ENCODE peak calls at places on chromosomes 11 and 22, in ten cellular contexts. One of them, this sample, is unnamed.

GRCh38 chr11:116742104-116742503 is 30.7 kb downstream of the BUD13 start:
- DNase-seq in A549: no peak
- DNase-seq in foreskin fibroblast: no peak
- DNase-seq in body of pancreas: no peak
- DNase-seq in HL-60: no peak
- DNase-seq in progenitor cell of endocrine pancreas: no peak
- DNase-seq in nephron progenitor cell: no peak
- DNase-seq in lung: no peak
- DNase-seq in mesothelial cell of epicardium: no peak
- DNase-seq in pancreas: no peak
- DNase-seq in this sample: no peak

GRCh38 chr11:104572279-104572678 is 326.0 kb downstream of the CASP12 start:
- DNase-seq in A549: no peak
- DNase-seq in foreskin fibroblast: peak; percentile 23
- DNase-seq in body of pancreas: no peak
- DNase-seq in HL-60: no peak
- DNase-seq in progenitor cell of endocrine pancreas: no peak
- DNase-seq in nephron progenitor cell: no peak
- DNase-seq in lung: no peak
- DNase-seq in mesothelial cell of epicardium: no peak
- DNase-seq in pancreas: no peak
- DNase-seq in this sample: no peak

GRCh38 chr11:69439127-69439526 is 42.3 kb upstream of the LINC01488 start:
- DNase-seq in A549: no peak
- DNase-seq in foreskin fibroblast: no peak
- DNase-seq in body of pancreas: no peak
- DNase-seq in HL-60: no peak
- DNase-seq in progenitor cell of endocrine pancreas: no peak
- DNase-seq in nephron progenitor cell: no peak
- DNase-seq in lung: no peak
- DNase-seq in mesothelial cell of epicardium: no peak
- DNase-seq in pancreas: peak; percentile 27
- DNase-seq in this sample: no peak

GRCh38 chr11:10561947-10562346 is 6.5 kb downstream of the LYVE1 start:
- DNase-seq in A549: no peak
- DNase-seq in foreskin fibroblast: no peak
- DNase-seq in body of pancreas: no peak
- DNase-seq in HL-60: no peak
- DNase-seq in progenitor cell of endocrine pancreas: no peak
- DNase-seq in nephron progenitor cell: no peak
- DNase-seq in lung: no peak
- DNase-seq in mesothelial cell of epicardium: no peak
- DNase-seq in pancreas: no peak
- DNase-seq in this sample: no peak

GRCh38 chr11:18105802-18106574 is at the start of gene SAAL1:
- DNase-seq in A549: peak; percentile 94
- DNase-seq in foreskin fibroblast: peak; percentile 77
- DNase-seq in body of pancreas: peak; percentile 91
- DNase-seq in HL-60: peak; percentile 79
- DNase-seq in progenitor cell of endocrine pancreas: peak; percentile 89
- DNase-seq in nephron progenitor cell: peak; percentile 97
- DNase-seq in lung: peak; percentile 84
- DNase-seq in mesothelial cell of epicardium: peak; percentile 90
- DNase-seq in pancreas: peak; percentile 95
- DNase-seq in this sample: peak; percentile 90

GRCh38 chr22:47337161-47337621 is 574.7 kb downstream of the TBC1D22A start:
- DNase-seq in A549: peak; percentile 73
- DNase-seq in foreskin fibroblast: peak; percentile 93
- DNase-seq in body of pancreas: peak; percentile 21
- DNase-seq in HL-60: no peak
- DNase-seq in progenitor cell of endocrine pancreas: no peak
- DNase-seq in nephron progenitor cell: no peak
- DNase-seq in lung: no peak
- DNase-seq in mesothelial cell of epicardium: no peak
- DNase-seq in pancreas: no peak
- DNase-seq in this sample: no peak

GRCh38 chr11:19951558-19952083 is 208.7 kb downstream of the DBX1 start:
- DNase-seq in A549: peak; percentile 35
- DNase-seq in foreskin fibroblast: peak; percentile 34
- DNase-seq in body of pancreas: no peak
- DNase-seq in HL-60: peak; percentile 2
- DNase-seq in progenitor cell of endocrine pancreas: no peak
- DNase-seq in nephron progenitor cell: peak; percentile 32
- DNase-seq in lung: no peak
- DNase-seq in mesothelial cell of epicardium: no peak
- DNase-seq in pancreas: no peak
- DNase-seq in this sample: peak; percentile 40

GRCh38 chr11:503179-503981 is 3.7 kb downstream of the RNH1 start:
- DNase-seq in A549: no peak
- DNase-seq in foreskin fibroblast: peak; percentile 34
- DNase-seq in body of pancreas: no peak
- DNase-seq in HL-60: peak; percentile 93
- DNase-seq in progenitor cell of endocrine pancreas: no peak
- DNase-seq in nephron progenitor cell: no peak
- DNase-seq in lung: peak; percentile 68
- DNase-seq in mesothelial cell of epicardium: no peak
- DNase-seq in pancreas: no peak
- DNase-seq in this sample: peak; percentile 70

GRCh38 chr22:33381531-33382406 is 323.6 kb upstream of the SYN3 start:
- DNase-seq in A549: no peak
- DNase-seq in foreskin fibroblast: no peak
- DNase-seq in body of pancreas: no peak
- DNase-seq in HL-60: no peak
- DNase-seq in progenitor cell of endocrine pancreas: no peak
- DNase-seq in nephron progenitor cell: no peak
- DNase-seq in lung: no peak
- DNase-seq in mesothelial cell of epicardium: no peak
- DNase-seq in pancreas: no peak
- DNase-seq in this sample: no peak

GRCh38 chr11:77525455-77526091 is 51.7 kb upstream of the PAK1 start:
- DNase-seq in A549: no peak
- DNase-seq in foreskin fibroblast: no peak
- DNase-seq in body of pancreas: no peak
- DNase-seq in HL-60: no peak
- DNase-seq in progenitor cell of endocrine pancreas: no peak
- DNase-seq in nephron progenitor cell: no peak
- DNase-seq in lung: no peak
- DNase-seq in mesothelial cell of epicardium: no peak
- DNase-seq in pancreas: no peak
- DNase-seq in this sample: no peak

GRCh38 chr11:30358569-30358968 is 35.7 kb downstream of the ARL14EP start:
- DNase-seq in A549: no peak
- DNase-seq in foreskin fibroblast: no peak
- DNase-seq in body of pancreas: peak; percentile 9
- DNase-seq in HL-60: no peak
- DNase-seq in progenitor cell of endocrine pancreas: no peak
- DNase-seq in nephron progenitor cell: no peak
- DNase-seq in lung: no peak
- DNase-seq in mesothelial cell of epicardium: no peak
- DNase-seq in pancreas: no peak
- DNase-seq in this sample: no peak

GRCh38 chr11:117908261-117908895 is 20.8 kb downstream of the TMPRSS13 start:
- DNase-seq in A549: no peak
- DNase-seq in foreskin fibroblast: no peak
- DNase-seq in body of pancreas: no peak
- DNase-seq in HL-60: no peak
- DNase-seq in progenitor cell of endocrine pancreas: no peak
- DNase-seq in nephron progenitor cell: no peak
- DNase-seq in lung: no peak
- DNase-seq in mesothelial cell of epicardium: no peak
- DNase-seq in pancreas: no peak
- DNase-seq in this sample: no peak

GRCh38 chr11:60982184-60982583 is 10.7 kb downstream of the CD6 start:
- DNase-seq in A549: no peak
- DNase-seq in foreskin fibroblast: no peak
- DNase-seq in body of pancreas: no peak
- DNase-seq in HL-60: no peak
- DNase-seq in progenitor cell of endocrine pancreas: no peak
- DNase-seq in nephron progenitor cell: no peak
- DNase-seq in lung: no peak
- DNase-seq in mesothelial cell of epicardium: no peak
- DNase-seq in pancreas: no peak
- DNase-seq in this sample: no peak

GRCh38 chr11:36567684-36568083 is at the start of gene RAG1:
- DNase-seq in A549: no peak
- DNase-seq in foreskin fibroblast: no peak
- DNase-seq in body of pancreas: no peak
- DNase-seq in HL-60: no peak
- DNase-seq in progenitor cell of endocrine pancreas: no peak
- DNase-seq in nephron progenitor cell: no peak
- DNase-seq in lung: no peak
- DNase-seq in mesothelial cell of epicardium: no peak
- DNase-seq in pancreas: no peak
- DNase-seq in this sample: no peak

GRCh38 chr22:31489632-31490495 is at the start of gene EIF4ENIF1:
- DNase-seq in A549: peak; percentile 62
- DNase-seq in foreskin fibroblast: peak; percentile 83
- DNase-seq in body of pancreas: peak; percentile 89
- DNase-seq in HL-60: peak; percentile 77
- DNase-seq in progenitor cell of endocrine pancreas: peak; percentile 74
- DNase-seq in nephron progenitor cell: peak; percentile 84
- DNase-seq in lung: peak; percentile 89
- DNase-seq in mesothelial cell of epicardium: peak; percentile 83
- DNase-seq in pancreas: peak; percentile 93
- DNase-seq in this sample: peak; percentile 97

GRCh38 chr22:31492151-31492550 is 2.5 kb upstream of the EIF4ENIF1 start:
- DNase-seq in A549: no peak
- DNase-seq in foreskin fibroblast: no peak
- DNase-seq in body of pancreas: no peak
- DNase-seq in HL-60: no peak
- DNase-seq in progenitor cell of endocrine pancreas: no peak
- DNase-seq in nephron progenitor cell: no peak
- DNase-seq in lung: no peak
- DNase-seq in mesothelial cell of epicardium: no peak
- DNase-seq in pancreas: no peak
- DNase-seq in this sample: no peak

GRCh38 chr22:31488988-31489617 is 539 bp downstream of the EIF4ENIF1 start:
- DNase-seq in A549: no peak
- DNase-seq in foreskin fibroblast: peak; percentile 18
- DNase-seq in body of pancreas: peak; percentile 57
- DNase-seq in HL-60: no peak
- DNase-seq in progenitor cell of endocrine pancreas: peak; percentile 24
- DNase-seq in nephron progenitor cell: peak; percentile 67
- DNase-seq in lung: peak; percentile 29
- DNase-seq in mesothelial cell of epicardium: peak; percentile 61
- DNase-seq in pancreas: peak; percentile 75
- DNase-seq in this sample: peak; percentile 63

GRCh38 chr22:31491218-31491962 is 1.7 kb upstream of the EIF4ENIF1 start:
- DNase-seq in A549: no peak
- DNase-seq in foreskin fibroblast: no peak
- DNase-seq in body of pancreas: no peak
- DNase-seq in HL-60: no peak
- DNase-seq in progenitor cell of endocrine pancreas: no peak
- DNase-seq in nephron progenitor cell: no peak
- DNase-seq in lung: no peak
- DNase-seq in mesothelial cell of epicardium: no peak
- DNase-seq in pancreas: no peak
- DNase-seq in this sample: no peak

GRCh38 chr22:31490496-31490925 is 869 bp upstream of the EIF4ENIF1 start:
- DNase-seq in A549: peak; percentile 37
- DNase-seq in foreskin fibroblast: peak; percentile 68
- DNase-seq in body of pancreas: peak; percentile 51
- DNase-seq in HL-60: peak; percentile 83
- DNase-seq in progenitor cell of endocrine pancreas: peak; percentile 9
- DNase-seq in nephron progenitor cell: peak; percentile 24
- DNase-seq in lung: peak; percentile 69
- DNase-seq in mesothelial cell of epicardium: peak; percentile 47
- DNase-seq in pancreas: no peak
- DNase-seq in this sample: peak; percentile 87
- TF ChIP-seq CTCF in A549: no peak
- TF ChIP-seq CTCF in foreskin fibroblast: no peak
- TF ChIP-seq CTCF in body of pancreas: peak; percentile 19
- TF ChIP-seq CTCF in HL-60: no peak
- TF ChIP-seq CTCF in progenitor cell of endocrine pancreas: no peak
- TF ChIP-seq CTCF in nephron progenitor cell: no peak
- TF ChIP-seq CTCF in lung: no peak
- TF ChIP-seq CTCF in mesothelial cell of epicardium: no peak
- TF ChIP-seq CTCF in pancreas: no peak
- TF ChIP-seq CTCF in this sample: no peak

DNA sequence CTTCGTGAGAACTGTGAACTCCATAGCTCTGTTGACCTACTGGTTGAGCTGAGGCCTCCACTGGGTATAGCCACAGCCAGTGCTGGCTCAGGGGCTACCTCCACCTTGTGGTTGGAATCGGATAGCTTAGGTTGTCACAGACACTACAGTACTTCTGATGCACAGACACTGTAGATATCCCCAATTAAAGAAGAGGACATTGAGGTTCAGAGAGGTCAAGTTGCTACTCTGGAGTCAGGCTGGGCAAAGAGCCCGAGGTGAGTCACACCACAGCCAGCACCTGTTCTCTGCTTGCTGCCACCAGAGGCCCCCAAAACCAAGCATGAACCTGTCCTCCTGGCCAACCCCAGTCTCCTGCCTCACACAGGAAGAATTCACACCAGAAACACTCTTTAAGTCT is 5.4 kb downstream of the UFD1 start:
- DNase-seq in A549: no peak
- DNase-seq in foreskin fibroblast: no peak
- DNase-seq in body of pancreas: no peak
- DNase-seq in HL-60: no peak
- DNase-seq in progenitor cell of endocrine pancreas: no peak
- DNase-seq in nephron progenitor cell: no peak
- DNase-seq in lung: no peak
- DNase-seq in mesothelial cell of epicardium: no peak
- DNase-seq in pancreas: no peak
- DNase-seq in this sample: no peak
- TF ChIP-seq CTCF in A549: no peak
- TF ChIP-seq CTCF in foreskin fibroblast: no peak
- TF ChIP-seq CTCF in body of pancreas: no peak
- TF ChIP-seq CTCF in HL-60: no peak
- TF ChIP-seq CTCF in progenitor cell of endocrine pancreas: no peak
- TF ChIP-seq CTCF in nephron progenitor cell: no peak
- TF ChIP-seq CTCF in lung: no peak
- TF ChIP-seq CTCF in mesothelial cell of epicardium: no peak
- TF ChIP-seq CTCF in pancreas: no peak
- TF ChIP-seq CTCF in this sample: no peak

DNA sequence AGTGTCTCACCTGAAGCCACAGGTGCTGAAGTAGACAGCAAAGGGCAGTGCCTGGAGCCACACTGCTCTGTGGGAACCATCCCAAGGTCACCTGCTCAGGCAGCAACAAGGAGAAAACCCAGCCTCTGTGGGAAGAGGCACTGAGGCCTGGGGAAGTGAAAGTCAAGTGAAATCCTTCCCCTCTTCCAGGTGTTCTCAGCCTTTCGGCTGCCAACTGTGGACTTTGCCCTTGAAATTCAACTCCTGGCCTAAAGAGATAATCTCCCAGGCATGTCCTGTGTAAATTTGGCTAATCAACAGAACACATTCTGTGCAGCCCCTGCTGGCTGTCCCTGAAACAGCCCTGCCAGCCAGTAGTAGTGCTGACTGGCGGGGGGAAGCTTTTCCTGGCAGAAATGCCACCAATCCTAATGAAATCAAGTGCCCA is 112.1 kb downstream of the RPL27A start:
- DNase-seq in A549: no peak
- DNase-seq in foreskin fibroblast: no peak
- DNase-seq in body of pancreas: peak; percentile 89
- DNase-seq in HL-60: no peak
- DNase-seq in progenitor cell of endocrine pancreas: peak; percentile 45
- DNase-seq in nephron progenitor cell: no peak
- DNase-seq in lung: no peak
- DNase-seq in mesothelial cell of epicardium: no peak
- DNase-seq in pancreas: peak; percentile 67
- DNase-seq in this sample: no peak
- TF ChIP-seq CTCF in A549: no peak
- TF ChIP-seq CTCF in foreskin fibroblast: no peak
- TF ChIP-seq CTCF in body of pancreas: peak; percentile 91
- TF ChIP-seq CTCF in HL-60: no peak
- TF ChIP-seq CTCF in progenitor cell of endocrine pancreas: peak; percentile 74
- TF ChIP-seq CTCF in nephron progenitor cell: peak; percentile 24
- TF ChIP-seq CTCF in lung: no peak
- TF ChIP-seq CTCF in mesothelial cell of epicardium: no peak
- TF ChIP-seq CTCF in pancreas: peak; percentile 46
- TF ChIP-seq CTCF in this sample: peak; percentile 7

GRCh38 chr11:123479048-123479837 is 49.2 kb downstream of the GRAMD1B start:
- DNase-seq in A549: no peak
- DNase-seq in foreskin fibroblast: no peak
- DNase-seq in body of pancreas: no peak
- DNase-seq in HL-60: peak; percentile 90
- DNase-seq in progenitor cell of endocrine pancreas: no peak
- DNase-seq in nephron progenitor cell: no peak
- DNase-seq in lung: no peak
- DNase-seq in mesothelial cell of epicardium: no peak
- DNase-seq in pancreas: no peak
- DNase-seq in this sample: peak; percentile 61
- TF ChIP-seq CTCF in A549: no peak
- TF ChIP-seq CTCF in foreskin fibroblast: no peak
- TF ChIP-seq CTCF in body of pancreas: no peak
- TF ChIP-seq CTCF in HL-60: no peak
- TF ChIP-seq CTCF in progenitor cell of endocrine pancreas: no peak
- TF ChIP-seq CTCF in nephron progenitor cell: no peak
- TF ChIP-seq CTCF in lung: no peak
- TF ChIP-seq CTCF in mesothelial cell of epicardium: no peak
- TF ChIP-seq CTCF in pancreas: no peak
- TF ChIP-seq CTCF in this sample: no peak